ENCODE peak calls at places on chromosomes 2 and 18, in four cellular contexts. B is effector memory CD4-positive, alpha-beta T cell; I is GM12878; F is Panc1. U is an unnamed sample.

GRCh38 chr18:73283032-73283431 is 415.2 kb upstream of the NETO1 start:
- DNase-seq in B (no peak), I (no peak), F (no peak), U (no peak)

GRCh38 chr18:48815182-48815520 is 135.6 kb downstream of the SMAD7 start:
- DNase-seq in B (no peak), I (no peak), F (no peak), U (no peak)

GRCh38 chr18:37565985-37566478 is 434 bp upstream of the CELF4 start:
- DNase-seq in B (no peak), I (no peak), F (no peak), U (no peak)

GRCh38 chr2:125516496-125517109 is 1139.4 kb upstream of the GYPC start:
- DNase-seq in B (no peak), I (no peak), F (no peak), U (no peak)

GRCh38 chr2:33015421-33016142 is 68.8 kb downstream of the LTBP1 start:
- DNase-seq in B (no peak), I (no peak), F (no peak), U (no peak)

GRCh38 chr2:168089200-168089599 is 158.2 kb downstream of the STK39 start:
- DNase-seq in B (no peak), I (no peak), F (no peak), U (no peak)

GRCh38 chr2:175234153-175234552 is 52.6 kb upstream of the ATP5MC3 start:
- DNase-seq in B (no peak), I (no peak), F (no peak), U (no peak)

GRCh38 chr2:113760400-113760799 is 4.0 kb upstream of the SLC35F5 start:
- DNase-seq in B (no peak), I (no peak), F (no peak), U (no peak)

GRCh38 chr2:188076149-188077056 is 215.3 kb upstream of the GULP1 start:
- DNase-seq in B (no peak), I (no peak), F (no peak), U (no peak)

GRCh38 chr2:174590928-174591648 is 6.5 kb downstream of the WIPF1 start:
- DNase-seq in B (no peak), I (no peak), F (no peak), U (no peak)

GRCh38 chr2:214158851-214159250 is 252.0 kb upstream of the VWC2L start:
- DNase-seq in B (no peak), I (no peak), F (no peak), U (no peak)

GRCh38 chr2:190827720-190828119 is 52.9 kb upstream of the GLS start:
- DNase-seq in B (no peak), I (no peak), F (no peak), U (no peak)

GRCh38 chr2:120847700-120848321 is 112.1 kb downstream of the GLI2 start:
- DNase-seq in B (no peak), I (no peak), F (no peak), U (peak)

GRCh38 chr18:23243178-23243577 is 107.9 kb downstream of the CABLES1 start:
- DNase-seq in B (no peak), I (no peak), F (no peak), U (no peak)

GRCh38 chr18:37524546-37525301 is 40.9 kb downstream of the CELF4 start:
- DNase-seq in B (no peak), I (no peak), F (no peak), U (no peak)

GRCh38 chr2:70674636-70675430 is 93.2 kb downstream of the ADD2 start:
- DNase-seq in B (no peak), I (no peak), F (no peak), U (no peak)

GRCh38 chr2:86026744-86027065 is 79.0 kb downstream of the POLR1A start:
- DNase-seq in B (no peak), I (no peak), F (no peak), U (no peak)

GRCh38 chr2:195871326-195871725 is 197.3 kb downstream of the DNAH7 start:
- DNase-seq in B (no peak), I (no peak), F (no peak), U (no peak)

GRCh38 chr2:97095661-97096060 is 979 bp upstream of the FAHD2B start:
- DNase-seq in B (no peak), I (no peak), F (no peak), U (no peak)

GRCh38 chr2:181949047-181949446 is 36.6 kb upstream of the PPP1R1C start:
- DNase-seq in B (no peak), I (no peak), F (no peak), U (no peak)

GRCh38 chr2:70983506-70984227 is 5.2 kb downstream of the ANKRD53 start:
- DNase-seq in B (no peak), I (no peak), F (no peak), U (no peak)

GRCh38 chr2:187442378-187442777 is 5.7 kb downstream of the CALCRL start:
- DNase-seq in B (no peak), I (no peak), F (no peak), U (no peak)

GRCh38 chr18:37385846-37386435 is 179.7 kb downstream of the CELF4 start:
- DNase-seq in B (no peak), I (no peak), F (no peak), U (no peak)

GRCh38 chr2:75047907-75048625 is 89.6 kb downstream of the POLE4 start:
- DNase-seq in B (no peak), I (no peak), F (no peak), U (no peak)

GRCh38 chr2:240997856-240998705 is at the start of gene SNED1:
- DNase-seq in B (peak), I (no peak), F (peak), U (no peak)

GRCh38 chr2:150486539-150487484 is 655 bp downstream of the RND3 start:
- DNase-seq in B (no peak), I (no peak), F (no peak), U (no peak)

GRCh38 chr18:33605250-33605649 is 27.2 kb downstream of the ASXL3 start:
- DNase-seq in B (no peak), I (no peak), F (no peak), U (no peak)

GRCh38 chr2:117825437-117825836 is 10.9 kb downstream of the DDX18 start:
- DNase-seq in B (no peak), I (no peak), F (no peak), U (no peak)

GRCh38 chr18:6660334-6660733 is 69.2 kb upstream of the ARHGAP28 start:
- DNase-seq in B (no peak), I (no peak), F (no peak), U (no peak)

GRCh38 chr2:86226069-86226468 is 26.8 kb downstream of the MRPL35 start:
- DNase-seq in B (no peak), I (no peak), F (no peak), U (no peak)

GRCh38 chr2:80643598-80643997 is 339.0 kb upstream of the LRRTM1 start:
- DNase-seq in B (no peak), I (no peak), F (no peak), U (no peak)

GRCh38 chr2:30273574-30273929 is 42.2 kb downstream of the LBH start:
- DNase-seq in B (no peak), I (no peak), F (no peak), U (no peak)

GRCh38 chr2:30276455-30276911 is 45.1 kb downstream of the LBH start:
- DNase-seq in B (no peak), I (no peak), F (no peak), U (no peak)

GRCh38 chr2:30277582-30277981 is 46.2 kb downstream of the LBH start:
- DNase-seq in B (no peak), I (no peak), F (no peak), U (no peak)

GRCh38 chr2:30272761-30273573 is 41.6 kb downstream of the LBH start:
- DNase-seq in B (no peak), I (no peak), F (no peak), U (no peak)

DNA sequence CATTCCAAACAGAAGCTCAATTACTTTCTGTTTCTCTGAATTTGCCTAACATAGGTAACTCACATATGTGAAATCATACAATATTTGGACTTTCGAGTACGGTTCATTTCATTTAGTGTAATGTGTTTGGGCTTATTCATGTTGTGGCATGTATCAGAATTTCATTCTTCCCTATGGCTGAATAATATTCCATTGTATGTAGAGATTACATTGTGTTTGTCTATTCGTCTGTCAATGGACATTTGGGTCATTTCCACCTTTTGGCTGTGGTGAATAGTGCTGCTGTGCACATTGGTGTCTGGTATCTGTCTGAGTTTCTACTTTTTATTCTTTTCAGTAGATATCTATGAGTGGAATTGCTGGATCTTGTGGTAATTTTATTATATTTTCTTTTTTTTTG is 43.9 kb downstream of the LBH start:
- DNase-seq in B (no peak), I (no peak), F (no peak), U (no peak)
- H3K27ac ChIP-seq in B (no peak), I (no peak), F (no peak), U (no peak)

GRCh38 chr2:28269019-28269784 is 123.5 kb upstream of the FOSL2 start:
- DNase-seq in B (no peak), I (no peak), F (no peak), U (no peak)
- H3K27ac ChIP-seq in B (no peak), I (no peak), F (peak), U (no peak)

GRCh38 chr2:219418155-219418569 is at the start of gene DES:
- DNase-seq in B (no peak), I (no peak), F (no peak), U (no peak)
- H3K27ac ChIP-seq in B (no peak), I (no peak), F (no peak), U (no peak)

GRCh38 chr2:41999882-42000281 is 47.9 kb upstream of the PKDCC start:
- DNase-seq in B (no peak), I (no peak), F (no peak), U (no peak)
- H3K27ac ChIP-seq in B (no peak), I (no peak), F (no peak), U (no peak)

GRCh38 chr2:237471457-237472186 is 15.4 kb upstream of the MLPH start:
- DNase-seq in B (no peak), I (no peak), F (no peak), U (no peak)

GRCh38 chr2:237474511-237474911 is 12.5 kb upstream of the MLPH start:
- DNase-seq in B (no peak), I (no peak), F (no peak), U (no peak)

GRCh38 chr2:237472909-237473308 is 14.1 kb upstream of the MLPH start:
- DNase-seq in B (no peak), I (no peak), F (no peak), U (no peak)

GRCh38 chr2:237473474-237474453 is 13.3 kb upstream of the MLPH start:
- DNase-seq in B (no peak), I (no peak), F (no peak), U (no peak)

DNA sequence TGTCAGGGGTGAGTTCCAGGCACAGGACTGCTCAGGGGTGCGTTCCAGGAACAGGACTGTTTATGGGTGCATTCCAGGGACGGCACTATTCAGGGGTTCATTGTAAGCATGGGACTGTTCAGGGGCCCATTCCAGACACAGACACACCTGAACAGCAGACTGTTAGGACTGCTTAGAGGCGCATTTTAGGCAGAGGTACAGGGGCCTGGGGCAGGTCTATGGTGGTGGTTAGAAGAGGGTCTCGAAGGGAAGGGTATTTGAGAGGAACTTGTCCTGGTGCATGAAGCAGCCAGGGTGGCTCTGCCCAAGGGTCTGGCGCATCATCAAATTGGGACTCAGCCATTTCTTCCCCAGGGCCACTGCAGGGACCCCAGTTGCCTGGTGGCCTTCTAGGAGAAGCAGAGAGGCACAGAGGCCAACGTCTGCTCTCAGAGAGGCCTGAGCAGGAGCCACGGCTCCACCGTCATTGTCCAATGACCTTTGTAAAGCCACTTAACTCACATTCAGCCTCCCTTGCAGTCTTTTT is 14.8 kb upstream of the MLPH start:
- DNase-seq in B (no peak), I (no peak), F (no peak), U (no peak)
- H3K27ac ChIP-seq in B (no peak), I (no peak), F (peak), U (no peak)

DNA sequence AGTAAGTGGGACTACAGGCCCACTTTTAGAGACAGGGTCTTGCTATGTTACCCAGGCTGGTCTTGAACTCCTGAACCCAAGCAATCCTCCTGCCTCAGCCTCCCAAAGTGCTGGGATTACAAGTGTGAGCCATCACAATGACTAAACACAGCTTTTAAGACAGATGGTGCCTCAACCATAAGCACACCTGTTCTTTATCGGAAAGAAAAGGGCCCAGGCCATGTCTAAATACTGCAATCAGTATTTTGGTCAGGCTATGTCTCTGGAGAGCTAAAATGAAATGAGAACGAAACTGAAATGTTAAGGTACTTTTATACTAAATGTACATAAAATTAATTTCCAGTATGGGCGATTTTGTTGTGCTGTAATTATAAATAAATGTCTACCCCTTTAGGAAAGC is 69.5 kb upstream of the SPTBN1 start:
- DNase-seq in B (no peak), I (no peak), F (no peak), U (no peak)
- H3K27ac ChIP-seq in B (no peak), I (no peak), F (no peak), U (no peak)

DNA sequence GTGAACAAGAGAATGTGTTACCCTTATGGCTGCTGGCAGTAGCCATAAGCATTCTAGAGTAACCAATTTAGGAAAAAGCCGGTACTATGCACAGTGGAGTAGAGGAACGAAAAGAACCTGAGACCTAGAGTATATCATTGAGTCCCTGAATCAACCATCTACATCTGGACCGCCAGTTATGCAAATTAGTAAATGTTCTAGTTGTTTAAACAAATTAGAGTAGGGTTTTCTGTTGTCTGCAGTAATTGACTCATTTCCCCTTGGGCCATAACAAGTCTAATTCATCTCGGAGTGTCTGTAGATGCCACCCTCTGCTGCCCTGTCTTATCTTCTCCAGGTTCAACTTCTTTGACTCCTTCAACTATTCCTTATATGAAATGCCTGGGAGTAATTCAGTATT is 60.1 kb upstream of the CAPN13 start:
- DNase-seq in B (no peak), I (no peak), F (no peak), U (no peak)
- H3K27ac ChIP-seq in B (no peak), I (no peak), F (no peak), U (no peak)

GRCh38 chr2:24471662-24472061 is 19.4 kb upstream of the NCOA1 start:
- DNase-seq in B (no peak), I (no peak), F (no peak), U (no peak)
- H3K27ac ChIP-seq in B (no peak), I (no peak), F (no peak), U (no peak)